ENCODE peak calls at places on chromosomes 4 and X, in ten cellular contexts. One of them, this sample, is unnamed. For H3K4me1, the result is how much of the 10 kb centered on the place peaks cover.

GRCh38 chrX:29687687-29688086 is 527.7 kb upstream of the MAGEB2 start:
- DNase-seq in left lung: no peak
- DNase-seq in pancreas: no peak
- DNase-seq in Panc1: no peak
- DNase-seq in fibroblast of lung: peak
- DNase-seq in left ventricle myocardium inferior: no peak
- DNase-seq in H9: no peak
- DNase-seq in tibial artery: no peak
- DNase-seq in body of pancreas: no peak
- DNase-seq in keratinocyte: no peak
- DNase-seq in this sample: no peak

GRCh38 chr4:73978886-73979285 is 2.9 kb downstream of the PF4 start:
- DNase-seq in left lung: no peak
- DNase-seq in pancreas: no peak
- DNase-seq in Panc1: no peak
- DNase-seq in fibroblast of lung: peak
- DNase-seq in left ventricle myocardium inferior: no peak
- DNase-seq in H9: no peak
- DNase-seq in tibial artery: no peak
- DNase-seq in body of pancreas: no peak
- DNase-seq in keratinocyte: no peak
- DNase-seq in this sample: no peak

GRCh38 chrX:153477901-153478300 is 7.5 kb upstream of the HAUS7 start:
- DNase-seq in left lung: no peak
- DNase-seq in pancreas: no peak
- DNase-seq in Panc1: no peak
- DNase-seq in fibroblast of lung: peak
- DNase-seq in left ventricle myocardium inferior: no peak
- DNase-seq in H9: no peak
- DNase-seq in tibial artery: no peak
- DNase-seq in body of pancreas: no peak
- DNase-seq in keratinocyte: no peak
- DNase-seq in this sample: no peak

GRCh38 chrX:774536-774935 is 143.9 kb downstream of the SHOX start:
- DNase-seq in left lung: no peak
- DNase-seq in pancreas: no peak
- DNase-seq in Panc1: no peak
- DNase-seq in fibroblast of lung: no peak
- DNase-seq in left ventricle myocardium inferior: no peak
- DNase-seq in H9: no peak
- DNase-seq in tibial artery: peak
- DNase-seq in body of pancreas: no peak
- DNase-seq in keratinocyte: no peak
- DNase-seq in this sample: no peak

GRCh38 chrX:16451331-16451730 is 198.6 kb upstream of the S100G start:
- DNase-seq in left lung: no peak
- DNase-seq in pancreas: no peak
- DNase-seq in Panc1: no peak
- DNase-seq in fibroblast of lung: no peak
- DNase-seq in left ventricle myocardium inferior: no peak
- DNase-seq in H9: no peak
- DNase-seq in tibial artery: no peak
- DNase-seq in body of pancreas: no peak
- DNase-seq in keratinocyte: no peak
- DNase-seq in this sample: no peak

GRCh38 chr4:15325987-15326386 is 101.8 kb upstream of the C1QTNF7 start:
- DNase-seq in left lung: no peak
- DNase-seq in pancreas: no peak
- DNase-seq in Panc1: no peak
- DNase-seq in fibroblast of lung: no peak
- DNase-seq in left ventricle myocardium inferior: no peak
- DNase-seq in H9: no peak
- DNase-seq in tibial artery: no peak
- DNase-seq in body of pancreas: no peak
- DNase-seq in keratinocyte: no peak
- DNase-seq in this sample: no peak

GRCh38 chr4:63528592-63528991 is 880.7 kb downstream of the TECRL start:
- DNase-seq in left lung: no peak
- DNase-seq in pancreas: no peak
- DNase-seq in Panc1: no peak
- DNase-seq in fibroblast of lung: no peak
- DNase-seq in left ventricle myocardium inferior: no peak
- DNase-seq in H9: no peak
- DNase-seq in tibial artery: no peak
- DNase-seq in body of pancreas: no peak
- DNase-seq in keratinocyte: no peak
- DNase-seq in this sample: no peak

GRCh38 chr4:184217569-184218131 is at the start of gene ENPP6:
- DNase-seq in left lung: peak
- DNase-seq in pancreas: no peak
- DNase-seq in Panc1: no peak
- DNase-seq in fibroblast of lung: no peak
- DNase-seq in left ventricle myocardium inferior: no peak
- DNase-seq in H9: no peak
- DNase-seq in tibial artery: no peak
- DNase-seq in body of pancreas: no peak
- DNase-seq in keratinocyte: no peak
- DNase-seq in this sample: no peak

GRCh38 chr4:157804986-157805385 is 367.8 kb downstream of the GASK1B start:
- DNase-seq in left lung: no peak
- DNase-seq in pancreas: no peak
- DNase-seq in Panc1: no peak
- DNase-seq in fibroblast of lung: peak
- DNase-seq in left ventricle myocardium inferior: no peak
- DNase-seq in H9: no peak
- DNase-seq in tibial artery: no peak
- DNase-seq in body of pancreas: no peak
- DNase-seq in keratinocyte: no peak
- DNase-seq in this sample: no peak

GRCh38 chr4:10599574-10599973 is 85.0 kb downstream of the CLNK start:
- DNase-seq in left lung: no peak
- DNase-seq in pancreas: no peak
- DNase-seq in Panc1: no peak
- DNase-seq in fibroblast of lung: no peak
- DNase-seq in left ventricle myocardium inferior: no peak
- DNase-seq in H9: no peak
- DNase-seq in tibial artery: no peak
- DNase-seq in body of pancreas: no peak
- DNase-seq in keratinocyte: no peak
- DNase-seq in this sample: no peak

GRCh38 chrX:145817299-145817665 is 347 bp upstream of the SLITRK2 start:
- DNase-seq in left lung: no peak
- DNase-seq in pancreas: peak
- DNase-seq in Panc1: no peak
- DNase-seq in fibroblast of lung: no peak
- DNase-seq in left ventricle myocardium inferior: no peak
- DNase-seq in H9: peak
- DNase-seq in tibial artery: no peak
- DNase-seq in body of pancreas: peak
- DNase-seq in keratinocyte: no peak
- DNase-seq in this sample: no peak

GRCh38 chrX:153460826-153461225 is 9.6 kb downstream of the HAUS7 start:
- DNase-seq in left lung: no peak
- DNase-seq in pancreas: peak
- DNase-seq in Panc1: no peak
- DNase-seq in fibroblast of lung: peak
- DNase-seq in left ventricle myocardium inferior: no peak
- DNase-seq in H9: peak
- DNase-seq in tibial artery: no peak
- DNase-seq in body of pancreas: peak
- DNase-seq in keratinocyte: no peak
- DNase-seq in this sample: peak

GRCh38 chr4:8703401-8703696 is 110.8 kb downstream of the CPZ start:
- DNase-seq in left lung: no peak
- DNase-seq in pancreas: no peak
- DNase-seq in Panc1: no peak
- DNase-seq in fibroblast of lung: no peak
- DNase-seq in left ventricle myocardium inferior: no peak
- DNase-seq in H9: peak
- DNase-seq in tibial artery: peak
- DNase-seq in body of pancreas: no peak
- DNase-seq in keratinocyte: no peak
- DNase-seq in this sample: no peak

GRCh38 chr4:99151931-99152448 is 7.9 kb upstream of the ADH4 start:
- DNase-seq in left lung: no peak
- DNase-seq in pancreas: no peak
- DNase-seq in Panc1: no peak
- DNase-seq in fibroblast of lung: no peak
- DNase-seq in left ventricle myocardium inferior: no peak
- DNase-seq in H9: no peak
- DNase-seq in tibial artery: no peak
- DNase-seq in body of pancreas: no peak
- DNase-seq in keratinocyte: no peak
- DNase-seq in this sample: no peak

GRCh38 chrX:56797966-56798711 is 69.1 kb downstream of the NBDY start:
- DNase-seq in left lung: no peak
- DNase-seq in pancreas: no peak
- DNase-seq in Panc1: no peak
- DNase-seq in fibroblast of lung: peak
- DNase-seq in left ventricle myocardium inferior: no peak
- DNase-seq in H9: peak
- DNase-seq in tibial artery: no peak
- DNase-seq in body of pancreas: peak
- DNase-seq in keratinocyte: no peak
- DNase-seq in this sample: no peak

DNA sequence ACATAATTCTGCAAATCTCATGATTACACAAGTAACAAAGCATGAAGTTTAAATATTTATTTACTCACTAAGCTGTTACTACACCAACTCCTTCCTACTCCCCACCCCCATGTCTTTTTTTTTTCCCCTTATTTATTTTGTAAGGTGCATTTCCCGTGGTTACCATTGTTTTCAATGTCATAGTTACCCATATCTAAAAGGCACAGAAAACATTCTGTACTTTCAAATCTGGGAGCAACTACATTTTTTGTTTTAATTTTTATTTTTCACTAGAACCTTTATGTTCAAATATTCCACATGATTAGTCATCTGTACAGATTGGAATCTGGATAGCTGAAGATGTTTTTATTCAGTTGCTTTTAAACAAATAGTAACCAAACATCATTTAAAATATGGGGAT is 62.8 kb downstream of the PPP3CA start:
- DNase-seq in left lung: no peak
- DNase-seq in pancreas: no peak
- DNase-seq in Panc1: no peak
- DNase-seq in fibroblast of lung: no peak
- DNase-seq in left ventricle myocardium inferior: no peak
- DNase-seq in H9: no peak
- DNase-seq in tibial artery: no peak
- DNase-seq in body of pancreas: no peak
- DNase-seq in keratinocyte: no peak
- DNase-seq in this sample: no peak
- H3K4me1 ChIP-seq in left lung: half or more
- H3K4me1 ChIP-seq in pancreas: under half
- H3K4me1 ChIP-seq in Panc1: under half
- H3K4me1 ChIP-seq in fibroblast of lung: under half
- H3K4me1 ChIP-seq in left ventricle myocardium inferior: half or more
- H3K4me1 ChIP-seq in H9: under half
- H3K4me1 ChIP-seq in tibial artery: under half
- H3K4me1 ChIP-seq in body of pancreas: under half
- H3K4me1 ChIP-seq in keratinocyte: under half
- H3K4me1 ChIP-seq in this sample: under half

GRCh38 chrX:85084770-85085393 is 81.2 kb downstream of the APOOL start:
- DNase-seq in left lung: no peak
- DNase-seq in pancreas: no peak
- DNase-seq in Panc1: no peak
- DNase-seq in fibroblast of lung: peak
- DNase-seq in left ventricle myocardium inferior: no peak
- DNase-seq in H9: no peak
- DNase-seq in tibial artery: no peak
- DNase-seq in body of pancreas: peak
- DNase-seq in keratinocyte: no peak
- DNase-seq in this sample: no peak
- TF ChIP-seq CTCF in left lung: peak
- TF ChIP-seq CTCF in pancreas: peak
- TF ChIP-seq CTCF in Panc1: peak
- TF ChIP-seq CTCF in fibroblast of lung: peak
- TF ChIP-seq CTCF in left ventricle myocardium inferior: peak
- TF ChIP-seq CTCF in H9: peak
- TF ChIP-seq CTCF in tibial artery: peak
- TF ChIP-seq CTCF in body of pancreas: peak
- TF ChIP-seq CTCF in keratinocyte: peak
- TF ChIP-seq CTCF in this sample: peak

GRCh38 chr4:6910960-6911874 is 1.6 kb downstream of the TBC1D14 start:
- DNase-seq in left lung: no peak
- DNase-seq in pancreas: no peak
- DNase-seq in Panc1: no peak
- DNase-seq in fibroblast of lung: no peak
- DNase-seq in left ventricle myocardium inferior: no peak
- DNase-seq in H9: no peak
- DNase-seq in tibial artery: no peak
- DNase-seq in body of pancreas: no peak
- DNase-seq in keratinocyte: no peak
- DNase-seq in this sample: no peak

GRCh38 chr4:6909113-6909969 is at the start of gene TBC1D14:
- DNase-seq in left lung: peak
- DNase-seq in pancreas: peak
- DNase-seq in Panc1: no peak
- DNase-seq in fibroblast of lung: peak
- DNase-seq in left ventricle myocardium inferior: peak
- DNase-seq in H9: peak
- DNase-seq in tibial artery: peak
- DNase-seq in body of pancreas: peak
- DNase-seq in keratinocyte: peak
- DNase-seq in this sample: peak

GRCh38 chr4:6910340-6910959 is 824 bp downstream of the TBC1D14 start:
- DNase-seq in left lung: peak
- DNase-seq in pancreas: no peak
- DNase-seq in Panc1: no peak
- DNase-seq in fibroblast of lung: no peak
- DNase-seq in left ventricle myocardium inferior: no peak
- DNase-seq in H9: no peak
- DNase-seq in tibial artery: no peak
- DNase-seq in body of pancreas: no peak
- DNase-seq in keratinocyte: no peak
- DNase-seq in this sample: no peak

GRCh38 chr4:6908397-6909112 is 1.1 kb upstream of the TBC1D14 start:
- DNase-seq in left lung: no peak
- DNase-seq in pancreas: no peak
- DNase-seq in Panc1: no peak
- DNase-seq in fibroblast of lung: peak
- DNase-seq in left ventricle myocardium inferior: no peak
- DNase-seq in H9: no peak
- DNase-seq in tibial artery: no peak
- DNase-seq in body of pancreas: no peak
- DNase-seq in keratinocyte: no peak
- DNase-seq in this sample: no peak

GRCh38 chr4:6909970-6910339 is 329 bp downstream of the TBC1D14 start:
- DNase-seq in left lung: peak
- DNase-seq in pancreas: no peak
- DNase-seq in Panc1: no peak
- DNase-seq in fibroblast of lung: no peak
- DNase-seq in left ventricle myocardium inferior: peak
- DNase-seq in H9: no peak
- DNase-seq in tibial artery: no peak
- DNase-seq in body of pancreas: peak
- DNase-seq in keratinocyte: no peak
- DNase-seq in this sample: no peak
- H3K4me1 ChIP-seq in left lung: half or more
- H3K4me1 ChIP-seq in pancreas: under half
- H3K4me1 ChIP-seq in Panc1: under half
- H3K4me1 ChIP-seq in fibroblast of lung: under half
- H3K4me1 ChIP-seq in left ventricle myocardium inferior: half or more
- H3K4me1 ChIP-seq in H9: under half
- H3K4me1 ChIP-seq in tibial artery: under half
- H3K4me1 ChIP-seq in body of pancreas: under half
- H3K4me1 ChIP-seq in keratinocyte: under half
- H3K4me1 ChIP-seq in this sample: under half

GRCh38 chr4:88908003-88908402 is 149.0 kb downstream of the FAM13A start:
- DNase-seq in left lung: no peak
- DNase-seq in pancreas: no peak
- DNase-seq in Panc1: no peak
- DNase-seq in fibroblast of lung: peak
- DNase-seq in left ventricle myocardium inferior: no peak
- DNase-seq in H9: no peak
- DNase-seq in tibial artery: no peak
- DNase-seq in body of pancreas: no peak
- DNase-seq in keratinocyte: no peak
- DNase-seq in this sample: no peak
- TF ChIP-seq CTCF in left lung: no peak
- TF ChIP-seq CTCF in pancreas: no peak
- TF ChIP-seq CTCF in Panc1: no peak
- TF ChIP-seq CTCF in fibroblast of lung: no peak
- TF ChIP-seq CTCF in left ventricle myocardium inferior: no peak
- TF ChIP-seq CTCF in H9: no peak
- TF ChIP-seq CTCF in tibial artery: no peak
- TF ChIP-seq CTCF in body of pancreas: no peak
- TF ChIP-seq CTCF in keratinocyte: no peak
- TF ChIP-seq CTCF in this sample: no peak